ENCODE peak calls at places on chromosome 18, in five cellular contexts. M is BJ, G is cardiac fibroblast, D is cardiac muscle cell, O is PC-3. A is an unnamed sample.

GRCh38 chr18:79595876-79596374 is 83.7 kb upstream of the CTDP1 start:
- DNase-seq in M (no peak), D (no peak), G (no peak), O (no peak), A (peak; percentile 2)

GRCh38 chr18:74996055-74996454 is 212.9 kb downstream of the PTGR3 start:
- DNase-seq in M (no peak), G (no peak), D (no peak), O (no peak), A (no peak)

GRCh38 chr18:3458952-3459853 is 9.2 kb downstream of the TGIF1 start:
- DNase-seq in D (no peak), O (peak; percentile 95), G (peak; percentile 88), M (no peak), A (no peak)

GRCh38 chr18:42030586-42031182 is 75.7 kb downstream of the PIK3C3 start:
- DNase-seq in O (peak; percentile 27), G (peak; percentile 31), D (peak; percentile 61), M (no peak), A (peak; percentile 16)

GRCh38 chr18:79901665-79902064 is 49.8 kb downstream of the SLC66A2 start:
- DNase-seq in O (no peak), G (no peak), M (no peak), D (no peak), A (no peak)

GRCh38 chr18:45657357-45658335 is 42.4 kb downstream of the SLC14A2 start:
- DNase-seq in O (peak; percentile 53), G (peak; percentile 58), D (no peak), M (no peak), A (no peak)

GRCh38 chr18:41714872-41715271 is 240.2 kb upstream of the PIK3C3 start:
- DNase-seq in G (no peak), O (no peak), D (peak; percentile 47), M (no peak), A (no peak)

GRCh38 chr18:62938006-62938405 is 222.7 kb downstream of the PHLPP1 start:
- DNase-seq in O (peak; percentile 25), D (no peak), M (peak; percentile 70), G (peak; percentile 56), A (no peak)

GRCh38 chr18:11148655-11149440 is 521 bp downstream of the PIEZO2 start:
- DNase-seq in G (no peak), O (no peak), M (no peak), D (no peak), A (no peak)

GRCh38 chr18:74905245-74905644 is 303.7 kb downstream of the PTGR3 start:
- DNase-seq in M (no peak), G (no peak), D (no peak), O (no peak), A (no peak)

GRCh38 chr18:57435851-57436192 is 648 bp downstream of the ONECUT2 start:
- DNase-seq in O (no peak), G (no peak), M (no peak), D (no peak), A (no peak)

GRCh38 chr18:25759111-25759510 is 331.3 kb downstream of the SS18 start:
- DNase-seq in D (no peak), O (no peak), G (no peak), M (peak; percentile 48), A (no peak)

GRCh38 chr18:57095884-57096283 is 51.0 kb upstream of the BOD1L2 start:
- DNase-seq in O (no peak), D (peak; percentile 18), G (no peak), M (no peak), A (no peak)

GRCh38 chr18:24051256-24051947 is 36.8 kb downstream of the TTC39C start:
- DNase-seq in M (no peak), O (peak; percentile 69), G (peak; percentile 25), D (no peak), A (peak; percentile 53)

GRCh38 chr18:906416-907170 is 1.9 kb downstream of the ADCYAP1 start:
- DNase-seq in O (no peak), G (peak; percentile 5), D (no peak), M (no peak), A (no peak)

GRCh38 chr18:10939822-10940221 is 209.5 kb downstream of the PIEZO2 start:
- DNase-seq in G (no peak), D (no peak), O (no peak), M (no peak), A (no peak)

GRCh38 chr18:49560277-49561126 is 1.4 kb upstream of the LIPG start:
- DNase-seq in D (no peak), M (no peak), G (peak; percentile 27), O (no peak), A (peak; percentile 46)
- H3K4me3 ChIP-seq in D (peak overlapping the region; percentile 30), M (peak overlapping the region; percentile 5), G (peak overlapping the region; percentile 76), O (peak overlapping the region; percentile 71), A (peak overlapping the region; percentile 56)

GRCh38 chr18:30888344-30888743 is 154.2 kb downstream of the DSC3 start:
- DNase-seq in G (no peak), M (no peak), O (no peak), D (no peak), A (no peak)

GRCh38 chr18:30886998-30887397 is 155.5 kb downstream of the DSC3 start:
- DNase-seq in M (no peak), O (no peak), G (no peak), D (no peak), A (no peak)

GRCh38 chr18:30889582-30890301 is 152.8 kb downstream of the DSC3 start:
- DNase-seq in O (peak; percentile 60), G (peak; percentile 9), M (no peak), D (peak; percentile 31), A (peak; percentile 0)
- TF ChIP-seq CTCF in O (peak; percentile 76), G (peak; percentile 3), M (no peak), D (no peak), A (no peak)

GRCh38 chr18:59902180-59902992 is 2.6 kb downstream of the PMAIP1 start:
- DNase-seq in O (peak; percentile 87), M (no peak), G (peak; percentile 88), D (no peak), A (no peak)
- H3K4me3 ChIP-seq in O (peak overlapping the region; percentile 83), M (no peak overlapping the region), G (peak overlapping the region; percentile 85), D (no peak overlapping the region), A (no peak overlapping the region)

GRCh38 chr18:48875942-48876511 is 74.7 kb downstream of the SMAD7 start:
- DNase-seq in G (no peak), O (no peak), M (no peak), D (peak; percentile 63), A (peak; percentile 44)
- TF ChIP-seq CTCF in G (no peak), O (no peak), M (peak; percentile 9), D (no peak), A (no peak)

DNA sequence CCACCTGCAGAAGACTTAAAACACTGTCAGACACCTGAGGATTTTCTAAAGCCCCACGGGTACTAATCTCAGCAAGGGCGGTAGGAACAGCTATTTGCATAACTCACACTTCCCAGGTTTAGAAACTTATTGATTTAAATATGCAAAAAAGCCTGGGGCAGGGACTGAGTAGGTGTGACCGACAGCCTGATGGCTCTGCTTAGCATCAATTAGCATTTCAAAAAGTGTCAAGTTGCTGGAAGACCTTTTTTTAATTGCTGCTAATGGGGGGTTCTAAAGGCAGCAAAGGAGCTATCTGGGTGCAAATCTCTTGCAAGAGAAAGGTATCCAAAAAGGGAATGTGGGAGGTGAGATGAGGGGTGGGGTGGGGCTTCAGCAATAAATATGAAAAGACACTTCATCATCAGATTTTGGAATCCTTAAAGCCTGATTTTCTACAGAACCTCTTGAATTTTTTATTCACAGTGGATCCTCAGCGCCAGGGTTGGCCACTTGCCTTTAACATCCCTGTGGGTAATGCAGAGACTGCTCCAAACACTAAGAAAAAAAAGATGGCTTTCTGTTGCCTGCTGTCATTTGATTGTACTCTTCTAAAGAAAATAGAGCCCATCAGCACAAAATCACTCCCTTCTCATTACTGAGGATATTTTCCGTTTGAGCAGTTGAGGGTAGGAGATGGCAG is 121.1 kb upstream of the RMP24 start:
- DNase-seq in G (no peak), M (no peak), D (peak; percentile 2), O (no peak), A (no peak)
- H3K4me3 ChIP-seq in G (no peak overlapping the region), M (no peak overlapping the region), D (no peak overlapping the region), O (no peak overlapping the region), A (no peak overlapping the region)

DNA sequence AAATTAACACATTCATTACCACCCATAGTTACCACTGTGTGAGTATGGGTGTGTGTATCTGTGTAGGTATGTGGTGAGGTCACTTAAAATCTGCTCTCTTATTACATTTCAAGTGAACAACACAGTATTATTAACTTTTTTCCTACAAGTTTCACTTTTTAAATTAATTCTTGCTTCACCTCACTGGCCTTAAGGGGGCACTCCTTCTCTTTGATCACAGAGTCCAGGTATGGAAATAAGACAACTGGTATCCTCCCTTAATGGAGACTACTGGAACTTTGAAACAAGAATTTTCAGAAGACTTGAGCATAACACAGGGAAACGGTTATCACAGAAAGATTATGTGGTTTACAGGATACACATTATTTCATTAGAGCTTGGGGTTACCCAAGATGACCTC is 255.8 kb downstream of the ASXL3 start:
- DNase-seq in O (no peak), M (no peak), D (no peak), G (peak; percentile 6), A (no peak)
- TF ChIP-seq CTCF in O (no peak), M (no peak), D (no peak), G (peak; percentile 21), A (no peak)

DNA sequence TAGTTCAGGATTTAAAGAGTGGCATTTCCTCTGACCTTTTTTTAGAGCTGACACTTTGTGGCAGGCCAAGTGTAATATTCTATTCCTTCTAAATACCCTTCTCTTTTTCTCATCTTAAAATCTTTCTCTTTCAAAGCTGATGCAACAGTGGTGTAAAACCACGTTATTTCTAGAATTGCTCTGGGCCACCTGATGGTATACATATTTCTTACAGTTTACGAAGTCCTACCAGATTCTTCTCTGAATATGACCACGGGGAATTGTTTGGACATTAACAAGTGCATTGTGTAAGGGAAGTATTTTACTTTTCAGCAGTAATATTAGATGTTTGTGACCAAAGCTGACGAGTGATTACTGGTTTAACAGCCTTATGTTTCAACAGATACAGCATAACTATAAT is 109.9 kb downstream of the PTPRM start:
- DNase-seq in D (no peak), O (no peak), M (peak; percentile 13), G (no peak), A (no peak)
- H3K4me3 ChIP-seq in D (no peak overlapping the region), O (no peak overlapping the region), M (no peak overlapping the region), G (no peak overlapping the region), A (no peak overlapping the region)

GRCh38 chr18:35043207-35043606 is 2.0 kb downstream of the MAPRE2 start:
- DNase-seq in O (no peak), G (no peak), D (no peak), M (no peak), A (no peak)

GRCh38 chr18:35040638-35040987 is 600 bp upstream of the MAPRE2 start:
- DNase-seq in G (no peak), M (no peak), D (no peak), O (no peak), A (no peak)

GRCh38 chr18:35042389-35043066 is 1.3 kb downstream of the MAPRE2 start:
- DNase-seq in G (peak; percentile 48), D (no peak), O (no peak), M (no peak), A (no peak)

GRCh38 chr18:35040988-35041751 is at the start of gene MAPRE2:
- DNase-seq in G (peak; percentile 97), M (peak; percentile 67), D (peak; percentile 99), O (peak; percentile 70), A (peak; percentile 93)

GRCh38 chr18:35041752-35042379 is 653 bp downstream of the MAPRE2 start:
- DNase-seq in D (peak; percentile 20), M (no peak), G (peak; percentile 32), O (no peak), A (no peak)
- TF ChIP-seq CTCF in D (no peak), M (no peak), G (no peak), O (no peak), A (no peak)

A was measured in Caco-2.